ENCODE peak calls at places on chromosomes 6 and 20, in seven cellular contexts. F, M, L, R, Q, E and G are unnamed samples.

GRCh38 chr6:35236223-35236622 is 22.5 kb downstream of the SCUBE3 start:
- DNase-seq in R (no peak), Q (no peak), L (no peak), E (no peak), M (no peak), F (no peak), G (no peak)

GRCh38 chr20:42191140-42191860 is 573.1 kb upstream of the CHD6 start:
- DNase-seq in L (no peak), R (no peak), E (no peak), M (no peak), F (no peak), Q (no peak), G (no peak)

GRCh38 chr6:15905488-15906392 is 223.1 kb upstream of the MYLIP start:
- DNase-seq in M (peak; percentile 95), F (no peak), E (no peak), Q (no peak), L (no peak), R (no peak), G (no peak)

GRCh38 chr6:24982231-24982630 is 46.5 kb upstream of the RIPOR2 start:
- DNase-seq in F (no peak), L (no peak), M (no peak), Q (no peak), E (no peak), R (no peak), G (no peak)

GRCh38 chr6:93017626-93018025 is 401.7 kb downstream of the EPHA7 start:
- DNase-seq in M (no peak), R (no peak), L (no peak), F (no peak), Q (no peak), E (no peak), G (no peak)

GRCh38 chr20:50020283-50020682 is 37.5 kb downstream of the SNAI1 start:
- DNase-seq in L (no peak), E (no peak), F (no peak), Q (no peak), R (no peak), M (no peak), G (no peak)

GRCh38 chr6:156449128-156449527 is 328.1 kb upstream of the ARID1B start:
- DNase-seq in Q (no peak), R (no peak), L (no peak), E (no peak), F (no peak), M (no peak), G (no peak)

GRCh38 chr6:96522469-96523009 is 933 bp downstream of the UFL1 start:
- DNase-seq in L (no peak), M (no peak), R (peak; percentile 22), Q (no peak), E (peak; percentile 7), F (no peak), G (no peak)

GRCh38 chr6:8749449-8749848 is 314.1 kb upstream of the SLC35B3 start:
- DNase-seq in L (no peak), R (no peak), F (no peak), E (no peak), Q (no peak), M (no peak), G (no peak)

GRCh38 chr6:138691595-138692057 is 81.9 kb upstream of the CCDC28A start:
- DNase-seq in L (no peak), F (no peak), R (peak; percentile 45), Q (peak; percentile 52), M (no peak), E (no peak), G (no peak)

GRCh38 chr6:104186836-104187235 is 672.9 kb downstream of the HACE1 start:
- DNase-seq in F (no peak), L (no peak), R (no peak), M (no peak), Q (no peak), E (no peak), G (peak; percentile 73)

GRCh38 chr6:132961122-132961521 is 146.8 kb downstream of the RPS12 start:
- DNase-seq in M (no peak), R (peak; percentile 64), Q (no peak), L (no peak), F (no peak), E (no peak), G (no peak)

GRCh38 chr20:58372836-58373235 is 16.2 kb upstream of the VAPB start:
- DNase-seq in F (no peak), Q (no peak), R (no peak), M (no peak), L (peak; percentile 58), E (no peak), G (no peak)

GRCh38 chr20:8152847-8153246 is 20.8 kb downstream of the PLCB1 start:
- DNase-seq in L (no peak), Q (no peak), R (no peak), M (no peak), E (no peak), F (no peak), G (no peak)

GRCh38 chr20:45963059-45964011 is 8.7 kb downstream of the ZNF335 start:
- DNase-seq in Q (no peak), F (no peak), R (peak; percentile 82), M (peak; percentile 15), E (peak; percentile 56), L (no peak), G (peak; percentile 63)

GRCh38 chr6:155261146-155261900 is 2.5 kb upstream of the CLDN20 start:
- DNase-seq in Q (no peak), E (no peak), M (no peak), R (peak; percentile 30), L (no peak), F (no peak), G (no peak)

GRCh38 chr6:55696041-55696440 is 117.0 kb upstream of the HMGCLL1 start:
- DNase-seq in Q (no peak), L (no peak), R (no peak), F (no peak), M (no peak), E (no peak), G (no peak)

GRCh38 chr6:106145741-106146227 is 59.6 kb downstream of the PRDM1 start:
- DNase-seq in R (no peak), F (peak; percentile 66), L (no peak), Q (no peak), M (no peak), E (no peak), G (no peak)

GRCh38 chr6:21603516-21603952 is 10.0 kb downstream of the SOX4 start:
- DNase-seq in E (no peak), L (no peak), Q (no peak), R (no peak), M (no peak), F (no peak), G (no peak)

GRCh38 chr20:11098888-11099287 is 425.1 kb upstream of the JAG1 start:
- DNase-seq in L (no peak), R (no peak), E (no peak), F (no peak), M (no peak), Q (peak; percentile 8), G (no peak)

GRCh38 chr6:136095961-136096360 is 154.2 kb downstream of the MTFR2 start:
- DNase-seq in L (no peak), F (no peak), Q (no peak), E (no peak), M (no peak), R (no peak), G (no peak)

GRCh38 chr20:19991826-19992225 is 25.3 kb upstream of the NAA20 start:
- DNase-seq in E (no peak), M (no peak), R (no peak), Q (no peak), L (no peak), F (no peak), G (no peak)

GRCh38 chr6:158803733-158804143 is 15.4 kb downstream of the EZR start:
- DNase-seq in R (no peak), L (no peak), E (no peak), F (no peak), M (no peak), Q (no peak), G (peak; percentile 77)

GRCh38 chr6:17600527-17601388 is 656 bp downstream of the FAM8A1 start:
- DNase-seq in M (peak; percentile 69), R (peak; percentile 24), F (no peak), Q (no peak), E (peak; percentile 67), L (peak; percentile 81), G (peak; percentile 39)

GRCh38 chr6:120805267-120805666 is 529.0 kb downstream of the TBC1D32 start:
- DNase-seq in E (no peak), R (no peak), F (no peak), Q (no peak), L (no peak), M (no peak), G (no peak)

GRCh38 chr6:110652520-110652919 is 162.7 kb downstream of the CDK19 start:
- DNase-seq in M (no peak), E (no peak), Q (no peak), R (no peak), L (no peak), F (no peak), G (no peak)
- TF ChIP-seq JUND in M (no peak), E (no peak), Q (no peak), R (no peak), L (no peak), F (no peak), G (no peak)

GRCh38 chr6:42896178-42896719 is 16.8 kb downstream of the RPL7L1 start:
- DNase-seq in M (no peak), E (no peak), L (no peak), Q (no peak), F (no peak), R (no peak), G (no peak)
- TF ChIP-seq JUND in M (no peak), E (no peak), L (no peak), Q (no peak), F (no peak), R (no peak), G (no peak)

GRCh38 chr6:107801195-107801594 is 22.9 kb downstream of the SCML4 start:
- DNase-seq in L (peak; percentile 13), F (no peak), Q (no peak), R (no peak), E (no peak), M (no peak), G (no peak)
- TF ChIP-seq JUND in L (no peak), F (no peak), Q (no peak), R (no peak), E (no peak), M (no peak), G (no peak)

GRCh38 chr20:37567671-37568588 is 40.3 kb upstream of the BLCAP start:
- DNase-seq in M (no peak), Q (no peak), L (peak; percentile 57), E (no peak), F (no peak), R (no peak), G (no peak)
- TF ChIP-seq JUND in M (no peak), Q (no peak), L (no peak), E (no peak), F (no peak), R (no peak), G (no peak)

DNA sequence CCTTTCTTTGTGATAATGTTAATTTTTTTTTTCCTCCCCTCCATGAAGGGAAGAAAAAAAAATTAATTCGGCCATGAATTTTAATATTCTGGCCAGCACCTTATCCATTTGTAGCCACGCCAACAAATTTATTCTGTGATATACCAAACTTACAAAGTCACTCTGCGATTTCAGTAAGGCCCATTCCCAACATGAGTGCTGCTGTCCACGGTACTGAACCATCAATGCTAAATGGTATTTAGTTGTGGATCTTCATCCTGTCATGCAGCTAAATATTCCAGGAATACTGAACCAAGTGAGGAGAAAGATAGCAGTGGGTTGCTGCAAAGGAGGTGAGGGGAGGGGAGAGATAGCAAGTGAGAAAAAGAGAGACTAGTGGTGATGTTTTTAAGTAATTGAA is 19.5 kb upstream of the RSPH4A start:
- DNase-seq in E (no peak), M (no peak), F (no peak), L (no peak), Q (no peak), R (peak; percentile 23), G (peak; percentile 48)
- TF ChIP-seq JUND in E (no peak), M (no peak), F (no peak), L (no peak), Q (no peak), R (peak; percentile 35), G (no peak)

GRCh38 chr6:12886961-12887775 is 170.6 kb downstream of the PHACTR1 start:
- DNase-seq in M (no peak), R (no peak), E (no peak), L (peak; percentile 55), Q (no peak), F (no peak), G (no peak)
- TF ChIP-seq JUND in M (no peak), R (no peak), E (no peak), L (no peak), Q (no peak), F (no peak), G (no peak)